ENCODE peak calls at places on chromosomes 4 and X, in ten cellular contexts. F, Q, K, B, W, D, C, N, V and H are unnamed samples.

GRCh38 chr4:113411496-113411938 is 350.0 kb downstream of the CAMK2D start:
- DNase-seq in B (no peak), Q (peak; percentile 81), V (no peak), N (no peak), D (no peak), K (peak; percentile 89), F (no peak), W (peak; percentile 95), C (no peak), H (no peak)

GRCh38 chrX:81120936-81121351 is 80.8 kb downstream of the HMGN5 start:
- DNase-seq in Q (peak; percentile 60), D (peak; percentile 18), W (peak; percentile 22), N (no peak), C (peak; percentile 71), K (peak; percentile 57), B (peak; percentile 34), F (peak; percentile 50), V (no peak), H (no peak)

GRCh38 chrX:9378980-9379696 is 85.7 kb upstream of the TBL1X start:
- DNase-seq in D (no peak), W (no peak), V (no peak), C (no peak), N (no peak), Q (peak; percentile 65), K (peak; percentile 21), F (no peak), B (no peak), H (no peak)

GRCh38 chrX:41010188-41010846 is 74.9 kb upstream of the USP9X start:
- DNase-seq in K (peak; percentile 88), D (peak; percentile 44), F (peak; percentile 56), V (no peak), W (no peak), C (peak; percentile 60), Q (peak; percentile 82), B (peak; percentile 34), N (no peak), H (no peak)

GRCh38 chr4:2965262-2965661 is 1.9 kb downstream of the GRK4 start:
- DNase-seq in B (no peak), D (no peak), K (no peak), C (no peak), N (no peak), W (no peak), Q (no peak), V (no peak), F (no peak), H (no peak)

GRCh38 chrX:153306527-153307115 is 14.9 kb downstream of the PNMA6F start:
- DNase-seq in K (no peak), D (no peak), Q (no peak), B (no peak), N (no peak), C (peak; percentile 2), F (no peak), V (no peak), W (no peak), H (no peak)

GRCh38 chrX:71212536-71212935 is 10.5 kb upstream of the GJB1 start:
- DNase-seq in F (no peak), W (no peak), D (no peak), Q (no peak), C (no peak), V (no peak), K (no peak), B (no peak), N (no peak), H (no peak)

GRCh38 chrX:74797338-74797887 is 127.8 kb downstream of the NEXMIF start:
- DNase-seq in D (no peak), F (no peak), C (no peak), K (no peak), Q (no peak), V (no peak), B (no peak), N (no peak), W (no peak), H (no peak)

GRCh38 chr4:153418581-153418980 is 47.6 kb upstream of the TMEM131L start:
- DNase-seq in C (peak; percentile 49), B (no peak), V (no peak), N (no peak), Q (peak; percentile 43), W (no peak), D (no peak), F (no peak), K (peak; percentile 70), H (no peak)